ENCODE peak calls at places on chromosomes 11 and 22, in six cellular contexts. Q, T, S, O, C and F are unnamed samples.

GRCh38 chr11:23653071-23653675 is 792.9 kb upstream of the CCDC179 start:
- DNase-seq in T (no peak), O (no peak), S (no peak), Q (no peak), C (no peak), F (no peak)

GRCh38 chr11:11409916-11410315 is 56.9 kb upstream of the CSNK2A3 start:
- DNase-seq in C (no peak), O (no peak), Q (peak), S (no peak), T (no peak), F (no peak)

GRCh38 chr11:69018924-69019323 is 5.9 kb upstream of the MRGPRF start:
- DNase-seq in Q (no peak), O (no peak), S (no peak), C (no peak), T (no peak), F (no peak)

GRCh38 chr11:11706022-11706421 is 84.2 kb upstream of the GALNT18 start:
- DNase-seq in T (no peak), O (no peak), C (no peak), Q (no peak), S (no peak), F (no peak)

GRCh38 chr22:34914871-34915270 is 151.1 kb upstream of the ISX start:
- DNase-seq in Q (no peak), T (no peak), O (no peak), S (no peak), C (no peak), F (no peak)

GRCh38 chr11:65059959-65060824 is 1.8 kb upstream of the NAALADL1 start:
- DNase-seq in Q (no peak), C (no peak), S (no peak), O (no peak), T (no peak), F (no peak)

GRCh38 chr22:37741312-37741795 is 44.5 kb downstream of the TRIOBP start:
- DNase-seq in T (no peak), Q (no peak), O (peak), S (peak), C (no peak), F (no peak)

GRCh38 chr11:42625757-42626156 is 686.0 kb upstream of the API5 start:
- DNase-seq in C (no peak), T (no peak), Q (no peak), S (no peak), O (no peak), F (no peak)

GRCh38 chr11:66371627-66372415 is at the start of gene SLC29A2:
- DNase-seq in C (no peak), O (no peak), Q (peak), T (peak), S (peak), F (peak)

GRCh38 chr22:45216133-45217003 is 24.3 kb downstream of the KIAA0930 start:
- DNase-seq in C (no peak), O (no peak), S (no peak), T (no peak), Q (no peak), F (no peak)

GRCh38 chr11:62398011-62398994 is 20.5 kb upstream of the SCGB1A1 start:
- DNase-seq in S (no peak), Q (no peak), O (no peak), T (no peak), C (no peak), F (no peak)

GRCh38 chr11:61529537-61530225 is 21.1 kb downstream of the LRRC10B start:
- DNase-seq in Q (no peak), C (no peak), O (no peak), S (no peak), T (no peak), F (no peak)

GRCh38 chr22:41532908-41533825 is 11.1 kb downstream of the POLR3H start:
- DNase-seq in C (peak), T (peak), O (peak), Q (peak), S (peak), F (peak)

GRCh38 chr11:114262681-114263509 is 33.3 kb upstream of the NNMT start:
- DNase-seq in S (no peak), T (no peak), O (peak), C (no peak), Q (peak), F (peak)

GRCh38 chr11:898540-899190 is 11.9 kb downstream of the CHID1 start:
- DNase-seq in O (no peak), T (no peak), S (no peak), Q (no peak), C (no peak), F (no peak)